ENCODE peak calls at places on chromosomes 4 and X, in four cellular contexts. N is HepG2, X is GM12878, M is K562. A is an unnamed sample.
A peak's percentile ranks its signal among the peaks of the same experiment; 100 is the strongest.

GRCh38 chrX:154750301-154751120 is at the start of gene GAB3:
- DNase-seq in N (no peak), X (no peak), M (peak; percentile 41), A (peak; percentile 46)

GRCh38 chrX:71245159-71245558 is 8.8 kb downstream of the ZMYM3 start:
- DNase-seq in N (no peak), X (no peak), M (no peak), A (no peak)

GRCh38 chr4:681736-682451 is 7.1 kb downstream of the SLC49A3 start:
- DNase-seq in N (peak; percentile 62), X (no peak), M (peak; percentile 79), A (peak; percentile 81)

GRCh38 chrX:57821703-57822375 is 88.4 kb downstream of the ZXDA start:
- DNase-seq in N (peak; percentile 43), X (peak; percentile 13), M (peak; percentile 52), A (peak; percentile 34)

GRCh38 chrX:102126863-102127262 is 1.4 kb downstream of the TCEAL2 start:
- DNase-seq in N (no peak), X (no peak), M (no peak), A (no peak)

GRCh38 chrX:134172588-134173259 is 64.3 kb upstream of the CCDC160 start:
- DNase-seq in N (no peak), X (no peak), M (no peak), A (no peak)

GRCh38 chr4:30350288-30350687 is 369.9 kb upstream of the PCDH7 start:
- DNase-seq in N (no peak), X (no peak), M (no peak), A (no peak)

GRCh38 chr4:114782842-114783595 is 184.4 kb downstream of the UGT8 start:
- DNase-seq in N (no peak), X (no peak), M (no peak), A (no peak)

GRCh38 chr4:23904639-23905061 is 14.8 kb upstream of the PPARGC1A start:
- DNase-seq in N (no peak), X (no peak), M (no peak), A (no peak)

GRCh38 chr4:165716472-165716871 is 156.6 kb upstream of the TLL1 start:
- DNase-seq in N (no peak), X (no peak), M (no peak), A (no peak)

GRCh38 chr4:74311696-74312313 is 3.5 kb downstream of the EPGN start:
- DNase-seq in N (peak; percentile 46), X (peak; percentile 13), M (peak; percentile 67), A (peak; percentile 19)

GRCh38 chr4:144509088-144509854 is 136.7 kb upstream of the HHIP start:
- DNase-seq in N (no peak), X (no peak), M (no peak), A (no peak)

GRCh38 chr4:110236324-110236723 is 37.9 kb upstream of the ELOVL6 start:
- DNase-seq in N (no peak), X (no peak), M (no peak), A (no peak)

GRCh38 chrX:134677332-134677731 is 19.1 kb upstream of the PLAC1 start:
- DNase-seq in N (no peak), X (no peak), M (no peak), A (no peak)

GRCh38 chr4:5120067-5120466 is 68.8 kb downstream of the STK32B start:
- DNase-seq in N (no peak), X (no peak), M (no peak), A (no peak)

GRCh38 chrX:19624754-19625153 is 109.4 kb upstream of the MAP3K15 start:
- DNase-seq in N (no peak), X (no peak), M (no peak), A (no peak)

GRCh38 chr4:41814565-41814964 is 66.0 kb upstream of the PHOX2B start:
- DNase-seq in N (no peak), X (no peak), M (peak; percentile 6), A (no peak)

GRCh38 chr4:10457255-10457801 is at the start of gene ZNF518B:
- DNase-seq in N (no peak), X (no peak), M (peak; percentile 87), A (peak; percentile 69)

GRCh38 chrX:48794993-48795501 is 6.8 kb upstream of the HDAC6 start:
- DNase-seq in N (no peak), X (no peak), M (peak; percentile 79), A (no peak)

GRCh38 chr4:140757220-140757607 is 1.0 kb upstream of the TBC1D9 start:
- DNase-seq in N (no peak), X (no peak), M (no peak), A (no peak)

GRCh38 chr4:80178964-80179363 is 18.3 kb upstream of the PRDM8 start:
- DNase-seq in N (no peak), X (no peak), M (no peak), A (no peak)

GRCh38 chr4:8441499-8442091 is 1.0 kb downstream of the TRMT44 start:
- DNase-seq in N (no peak), X (no peak), M (peak; percentile 45), A (no peak)

GRCh38 chr4:8440491-8441311 is at the start of the genes ACOX3 and TRMT44:
- DNase-seq in N (peak; percentile 80), X (peak; percentile 74), M (peak; percentile 92), A (peak; percentile 95)

GRCh38 chr4:8438743-8439142 is 1.8 kb downstream of the ACOX3 start:
- DNase-seq in N (no peak), X (no peak), M (peak; percentile 20), A (no peak)

GRCh38 chr4:8439168-8439567 is 1.4 kb downstream of the ACOX3 start:
- DNase-seq in N (no peak), X (no peak), M (no peak), A (no peak)

GRCh38 chr4:8439914-8440490 is 521 bp downstream of the ACOX3 start:
- DNase-seq in N (peak; percentile 41), X (no peak), M (peak; percentile 63), A (peak; percentile 23)
- TF ChIP-seq FOXK2 in N (no peak), X (no peak), M (no peak), A (no peak)

DNA sequence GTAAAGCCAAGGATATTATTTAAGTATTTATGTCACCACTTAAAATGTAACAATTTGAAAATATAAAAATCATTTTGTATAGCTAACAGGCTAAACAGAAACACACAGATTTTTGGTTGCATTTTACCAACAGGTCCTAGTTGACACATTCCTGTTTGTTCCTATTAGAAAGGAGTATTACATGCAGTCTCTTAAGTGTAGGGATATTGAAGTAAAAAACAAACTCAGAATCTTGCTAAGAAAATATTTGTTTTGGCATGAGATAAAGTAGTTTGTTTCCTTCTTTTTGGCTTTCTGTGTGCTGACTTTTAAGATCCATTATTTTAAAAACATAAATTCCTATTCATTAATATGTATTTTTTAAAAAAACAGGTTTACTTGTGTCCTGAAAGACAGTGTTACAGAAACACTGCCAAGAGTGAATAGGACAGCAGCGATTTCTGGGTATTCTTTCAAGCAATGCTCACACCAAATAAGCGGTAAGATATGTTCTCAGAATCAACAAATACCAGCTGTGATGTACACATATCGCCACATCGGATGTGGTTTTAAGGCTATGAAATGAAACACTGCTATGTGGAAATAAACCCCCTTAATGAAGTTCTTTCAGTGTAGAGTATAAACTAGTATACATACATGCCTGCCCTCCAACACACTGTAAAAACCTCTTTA is 6.8 kb downstream of the F11 start:
- DNase-seq in N (no peak), X (no peak), M (no peak), A (no peak)
- TF ChIP-seq TARDBP in N (no peak), X (no peak), M (no peak), A (no peak)

GRCh38 chr4:185994750-185995149 is 74.2 kb upstream of the TLR3 start:
- DNase-seq in N (no peak), X (no peak), M (no peak), A (no peak)

GRCh38 chr4:185997287-185997686 is 71.7 kb upstream of the TLR3 start:
- DNase-seq in N (no peak), X (no peak), M (no peak), A (no peak)

GRCh38 chr4:185995665-185996064 is 73.3 kb upstream of the TLR3 start:
- DNase-seq in N (no peak), X (no peak), M (no peak), A (no peak)

GRCh38 chr4:185999207-185999606 is 69.7 kb upstream of the TLR3 start:
- DNase-seq in N (no peak), X (no peak), M (no peak), A (no peak)

GRCh38 chr4:185998791-185999190 is 70.2 kb upstream of the TLR3 start:
- DNase-seq in N (no peak), X (no peak), M (no peak), A (no peak)
- TF ChIP-seq FOXK2 in N (no peak), X (no peak), M (no peak), A (no peak)

GRCh38 chrX:54248309-54248708 is 65.3 kb upstream of the FAM120C start:
- DNase-seq in N (peak; percentile 12), X (no peak), M (peak; percentile 4), A (peak; percentile 9)
- TF ChIP-seq TARDBP in N (no peak), X (no peak), M (no peak), A (no peak)

GRCh38 chr4:2251073-2251794 is 9.3 kb upstream of the HAUS3 start:
- DNase-seq in N (no peak), X (no peak), M (no peak), A (no peak)

GRCh38 chr4:2250764-2251072 is 8.8 kb upstream of the HAUS3 start:
- DNase-seq in N (no peak), X (no peak), M (no peak), A (no peak)

GRCh38 chr4:2252530-2252924 is 9.4 kb downstream of the MXD4 start:
- DNase-seq in N (no peak), X (no peak), M (no peak), A (no peak)

GRCh38 chr4:2253160-2254084 is 8.5 kb downstream of the MXD4 start:
- DNase-seq in N (no peak), X (no peak), M (no peak), A (no peak)

DNA sequence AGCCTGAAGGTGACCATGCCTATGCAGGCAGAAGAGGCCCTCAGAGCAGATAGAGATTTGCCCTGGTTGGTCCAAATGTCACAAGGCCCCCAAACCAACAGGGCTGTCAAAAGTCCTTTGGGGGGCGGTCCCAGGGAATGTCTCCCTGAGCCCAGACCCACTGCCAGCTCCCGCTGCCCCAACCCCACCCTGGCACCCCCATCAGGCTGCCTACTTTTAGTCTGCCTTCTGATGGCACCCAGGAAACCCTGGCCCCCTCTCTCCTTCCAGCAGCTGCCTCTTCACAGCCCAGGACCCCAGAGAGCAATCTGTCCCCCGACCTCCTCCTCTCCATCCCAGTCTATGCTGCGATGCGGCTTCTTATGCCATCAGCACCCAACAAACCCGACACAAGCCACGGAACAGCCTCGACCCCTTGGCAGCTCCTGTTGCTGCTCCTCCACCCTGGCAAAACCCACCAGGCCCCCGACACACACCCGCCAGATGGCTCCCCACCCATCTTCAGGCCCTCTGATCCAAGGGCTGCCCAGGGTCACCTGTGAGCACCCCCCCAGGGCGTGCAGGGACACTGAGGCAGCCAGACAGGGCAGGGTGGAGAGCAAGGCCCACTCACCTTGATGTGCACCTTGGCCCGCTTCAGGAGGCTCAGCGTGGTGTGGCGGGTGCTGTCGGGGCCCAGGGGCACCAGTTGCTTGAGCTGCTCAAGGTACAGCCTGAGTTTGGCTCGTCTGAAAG is 9.9 kb downstream of the MXD4 start:
- DNase-seq in N (no peak), X (no peak), M (no peak), A (no peak)
- TF ChIP-seq FOXK2 in N (no peak), X (no peak), M (no peak), A (no peak)

GRCh38 chr4:181784881-181785280 is 458.3 kb upstream of the TENM3 start:
- DNase-seq in N (no peak), X (no peak), M (no peak), A (no peak)
- TF ChIP-seq TARDBP in N (no peak), X (no peak), M (no peak), A (no peak)

GRCh38 chr4:2318476-2318875 is 56.6 kb upstream of the MXD4 start:
- DNase-seq in N (no peak), X (no peak), M (no peak), A (no peak)
- TF ChIP-seq FOXK2 in N (no peak), X (no peak), M (no peak), A (no peak)

GRCh38 chrX:97968376-97969104 is 1084.8 kb downstream of the RPA4 start:
- DNase-seq in N (no peak), X (no peak), M (no peak), A (no peak)
- TF ChIP-seq TARDBP in N (no peak), X (no peak), M (no peak), A (no peak)